ENCODE peak calls at places on chromosomes 5 and 9, in eight cellular contexts. D, F, B, E, P, J, W and O are unnamed samples.

GRCh38 chr5:32312194-32312681 is 501 bp downstream of the MTMR12 start:
- DNase-seq in J (peak; percentile 71), W (peak; percentile 61), P (no peak), E (peak; percentile 61), D (peak; percentile 81), B (peak; percentile 66), F (no peak), O (peak; percentile 81)

GRCh38 chr5:51987239-51987638 is 604.0 kb downstream of the ISL1 start:
- DNase-seq in D (no peak), E (no peak), F (no peak), B (no peak), W (no peak), J (no peak), P (no peak), O (no peak)

GRCh38 chr5:133123297-133123696 is 71.5 kb downstream of the HSPA4 start:
- DNase-seq in J (no peak), F (no peak), E (no peak), D (peak; percentile 13), B (no peak), W (no peak), P (no peak), O (no peak)

GRCh38 chr5:2280318-2280717 is 397.6 kb upstream of the IRX4 start:
- DNase-seq in D (no peak), P (no peak), F (no peak), W (no peak), E (no peak), B (no peak), J (no peak), O (no peak)

GRCh38 chr5:34998058-34998789 is 49.5 kb downstream of the AGXT2 start:
- DNase-seq in F (no peak), D (no peak), E (peak; percentile 65), J (no peak), W (no peak), P (no peak), B (no peak), O (no peak)

GRCh38 chr9:70773579-70773978 is 347.8 kb downstream of the TRPM3 start:
- DNase-seq in E (no peak), D (no peak), B (no peak), F (no peak), J (no peak), W (no peak), P (no peak), O (no peak)

GRCh38 chr9:70085241-70085640 is 41.6 kb downstream of the MAMDC2 start:
- DNase-seq in W (peak; percentile 0), E (peak; percentile 59), J (no peak), F (no peak), B (no peak), P (no peak), D (peak; percentile 70), O (no peak)

GRCh38 chr9:79542735-79543504 is 28.8 kb upstream of the TLE4 start:
- DNase-seq in J (no peak), D (peak; percentile 63), W (no peak), B (no peak), F (no peak), P (no peak), E (no peak), O (no peak)

GRCh38 chr5:415928-416635 is 26.9 kb upstream of the EXOC3 start:
- DNase-seq in W (no peak), F (no peak), D (peak; percentile 68), B (no peak), E (no peak), P (no peak), J (no peak), O (no peak)

GRCh38 chr5:139126711-139127111 is 71.5 kb downstream of the SIL1 start:
- DNase-seq in F (no peak), B (no peak), D (no peak), J (no peak), E (no peak), P (no peak), W (no peak), O (peak; percentile 42)

GRCh38 chr9:89850633-89851325 is 246.0 kb downstream of the GADD45G start:
- DNase-seq in W (no peak), J (no peak), P (no peak), D (peak; percentile 19), F (no peak), E (peak; percentile 66), B (no peak), O (no peak)

GRCh38 chr9:126406075-126406675 is 79.5 kb downstream of the MVB12B start:
- DNase-seq in P (no peak), J (no peak), E (no peak), W (no peak), F (no peak), B (no peak), D (no peak), O (no peak)

GRCh38 chr5:44814761-44815160 is 6.0 kb downstream of the MRPS30 start:
- DNase-seq in B (no peak), E (no peak), D (no peak), W (no peak), F (no peak), P (no peak), J (no peak), O (no peak)

GRCh38 chr9:120900821-120901220 is 23.8 kb upstream of the PHF19 start:
- DNase-seq in J (no peak), D (no peak), E (no peak), F (no peak), P (no peak), B (no peak), W (no peak), O (no peak)
- H3K36me3 ChIP-seq in J (no peaks in the 10 kb centered on the region), D (no peaks in the 10 kb centered on the region), E (no peaks in the 10 kb centered on the region), F (no peaks in the 10 kb centered on the region), P (no peaks in the 10 kb centered on the region), B (no peaks in the 10 kb centered on the region), W (no peaks in the 10 kb centered on the region), O (no peaks in the 10 kb centered on the region)

GRCh38 chr5:5220896-5221295 is 80.8 kb downstream of the ADAMTS16 start:
- DNase-seq in P (no peak), E (no peak), F (no peak), D (no peak), B (no peak), W (no peak), J (no peak), O (no peak)

GRCh38 chr5:5217371-5217770 is 77.2 kb downstream of the ADAMTS16 start:
- DNase-seq in B (no peak), W (no peak), P (no peak), E (no peak), D (no peak), F (no peak), J (no peak), O (no peak)

GRCh38 chr5:5219541-5219940 is 79.4 kb downstream of the ADAMTS16 start:
- DNase-seq in E (no peak), F (no peak), P (no peak), W (no peak), D (no peak), J (no peak), B (no peak), O (no peak)

GRCh38 chr5:5218396-5218795 is 78.3 kb downstream of the ADAMTS16 start:
- DNase-seq in F (no peak), J (no peak), B (no peak), E (no peak), P (no peak), W (no peak), D (no peak), O (no peak)

GRCh38 chr5:5221731-5222130 is 81.6 kb downstream of the ADAMTS16 start:
- DNase-seq in D (no peak), P (no peak), B (no peak), W (no peak), F (no peak), J (no peak), E (peak; percentile 38), O (no peak)
- TF ChIP-seq CTCF in D (no peak), P (no peak), B (no peak), W (no peak), F (no peak), J (no peak), E (no peak), O (no peak)

DNA sequence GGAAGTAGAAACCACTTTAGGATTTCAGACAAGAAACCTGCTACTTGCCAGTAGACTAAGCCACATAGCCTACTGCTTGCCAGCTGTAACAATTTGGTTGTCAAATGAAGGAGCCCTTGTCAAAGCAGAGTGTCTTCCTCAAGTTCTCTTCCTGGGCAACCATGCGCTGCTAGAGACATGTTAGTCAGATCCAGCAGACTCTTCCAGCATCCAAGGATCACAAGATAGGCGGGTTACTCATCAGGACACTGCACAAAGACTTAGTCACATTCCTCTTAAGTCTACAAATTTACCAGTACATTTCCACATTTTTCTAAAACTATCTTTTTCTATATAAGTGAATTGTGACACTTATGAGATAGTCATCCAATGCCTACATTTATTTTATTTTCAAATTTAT is 24.3 kb downstream of the SKIC3 start:
- DNase-seq in W (no peak), F (no peak), P (no peak), D (no peak), E (peak; percentile 61), B (no peak), J (no peak), O (no peak)
- H3K36me3 ChIP-seq in W (no peaks in the 10 kb centered on the region), F (peaks cover 22% of the 10 kb centered on the region), P (peaks cover 12% of the 10 kb centered on the region), D (peaks cover 73% of the 10 kb centered on the region), E (peaks cover 7% of the 10 kb centered on the region), B (peaks cover 72% of the 10 kb centered on the region), J (peaks cover 45% of the 10 kb centered on the region), O (no peaks in the 10 kb centered on the region)

DNA sequence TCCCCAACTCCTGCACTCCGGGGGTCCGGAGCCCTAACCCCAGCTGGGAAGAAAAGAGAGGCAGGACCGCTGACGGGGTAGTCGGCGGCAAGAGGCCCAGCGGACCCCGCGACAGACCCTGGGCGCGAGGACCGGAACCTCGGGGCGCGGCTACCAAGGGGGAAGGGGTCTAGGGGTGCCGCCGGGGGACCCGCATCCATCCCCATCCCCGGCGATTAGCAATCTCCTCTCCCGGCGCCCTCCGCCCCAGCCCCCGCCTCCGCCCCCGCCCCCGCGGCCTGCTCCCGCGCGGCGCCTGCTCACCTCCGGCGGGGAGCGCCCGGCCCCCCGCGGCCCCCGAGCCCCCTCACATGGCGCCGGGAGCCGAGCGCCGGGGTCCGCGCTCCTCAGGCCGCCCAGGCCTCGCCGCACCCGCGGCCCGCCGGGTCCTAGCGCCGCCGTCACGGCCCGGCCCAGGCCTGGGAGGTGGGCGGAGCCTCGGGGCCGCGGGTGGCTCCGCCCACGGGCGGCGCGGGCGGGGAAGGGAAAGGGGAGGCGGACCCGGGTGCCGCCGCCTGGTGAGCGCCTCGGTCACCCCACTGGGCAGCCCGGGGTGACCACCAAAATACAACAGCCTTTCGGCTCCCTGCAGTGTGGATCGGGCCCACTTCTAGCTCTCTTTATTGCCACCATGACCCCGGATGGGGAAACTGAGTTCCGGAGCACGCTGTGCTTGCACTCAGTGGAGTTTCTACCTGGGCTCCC is at the start of gene ST6GALNAC6:
- DNase-seq in D (peak; percentile 84), E (peak; percentile 71), W (peak; percentile 85), J (peak; percentile 98), F (peak; percentile 44), B (peak; percentile 86), P (no peak), O (peak; percentile 75)
- TF ChIP-seq CTCF in D (no peak), E (no peak), W (no peak), J (no peak), F (no peak), B (no peak), P (no peak), O (no peak)

DNA sequence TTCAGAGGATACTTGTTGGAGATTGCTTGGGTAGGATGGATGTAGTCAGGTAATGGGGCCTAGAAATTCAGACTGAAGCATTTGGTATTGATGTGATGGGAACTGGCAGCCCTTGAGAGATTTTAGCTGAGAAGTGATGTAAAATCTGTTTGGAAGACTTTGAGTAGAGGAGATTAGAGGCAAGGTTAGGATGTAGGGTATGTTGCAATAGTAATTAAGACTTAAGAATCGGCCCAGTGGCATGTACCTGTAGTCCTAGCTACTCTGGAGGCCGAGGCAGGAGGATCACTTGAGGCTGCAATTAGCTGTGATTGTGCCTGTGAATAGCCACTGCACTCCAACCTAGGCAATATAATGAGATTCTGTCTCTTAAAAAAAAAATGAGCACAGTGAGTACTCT is 6.7 kb downstream of the NSD1 start:
- DNase-seq in D (no peak), J (no peak), W (no peak), E (no peak), B (no peak), F (no peak), P (no peak), O (no peak)
- H3K36me3 ChIP-seq in D (peaks cover 91% of the 10 kb centered on the region), J (peaks cover 54% of the 10 kb centered on the region), W (peaks cover 2% of the 10 kb centered on the region), E (peaks cover 8% of the 10 kb centered on the region), B (peaks cover 84% of the 10 kb centered on the region), F (peaks cover 9% of the 10 kb centered on the region), P (peaks cover 6% of the 10 kb centered on the region), O (no peaks in the 10 kb centered on the region)